ENCODE peak calls at places on chromosomes 7 and 10, in nine cellular contexts. H is cardiac muscle cell, E is mammary epithelial cell, P is aorta, J is osteoblast, Q is lower lobe of right lung, Z is right lobe of liver, G is HepG2, F is HL-60. W is an unnamed sample.

GRCh38 chr10:51397695-51398094 is 301.7 kb downstream of the CSTF2T start:
- DNase-seq in Q (no peak), J (peak), Z (peak), F (no peak), P (peak), G (no peak), H (peak), E (peak), W (no peak)

GRCh38 chr7:40746841-40747556 is 612.2 kb downstream of the SUGCT start:
- DNase-seq in Z (no peak), H (no peak), P (no peak), Q (no peak), J (peak), F (no peak), E (no peak), G (no peak), W (no peak)

GRCh38 chr10:84140036-84140379 is 699 bp downstream of the GHITM start:
- DNase-seq in J (peak), Z (peak), G (peak), F (no peak), E (no peak), Q (no peak), P (no peak), H (peak), W (no peak)

GRCh38 chr10:113753020-113753692 is 1.7 kb downstream of the PLEKHS1 start:
- DNase-seq in F (no peak), Z (no peak), P (no peak), H (no peak), J (no peak), G (no peak), Q (no peak), E (no peak), W (no peak)

GRCh38 chr10:7277874-7278273 is 133.0 kb downstream of the SFMBT2 start:
- DNase-seq in G (no peak), H (no peak), Q (no peak), Z (no peak), F (no peak), J (no peak), P (no peak), E (no peak), W (no peak)

GRCh38 chr10:93821051-93821772 is 63.5 kb downstream of the LGI1 start:
- DNase-seq in P (no peak), J (no peak), Z (no peak), E (peak), Q (no peak), G (peak), F (no peak), H (peak), W (no peak)

GRCh38 chr7:17623546-17624185 is 316.6 kb downstream of the SNX13 start:
- DNase-seq in G (no peak), P (no peak), Q (no peak), F (no peak), J (no peak), Z (no peak), E (no peak), H (peak), W (no peak)

GRCh38 chr7:139588632-139589031 is 65.1 kb downstream of the CLEC2L start:
- DNase-seq in P (no peak), J (no peak), E (peak), H (peak), Z (no peak), F (peak), G (no peak), Q (no peak), W (no peak)

GRCh38 chr10:132514841-132515521 is 22.6 kb upstream of the INPP5A start:
- DNase-seq in G (no peak), Q (no peak), P (no peak), Z (no peak), H (no peak), J (peak), E (no peak), F (no peak), W (no peak)

GRCh38 chr7:152859781-152860191 is 100.2 kb downstream of the ACTR3B start:
- DNase-seq in G (peak), H (no peak), P (no peak), E (no peak), F (no peak), Q (no peak), J (no peak), Z (no peak), W (no peak)

GRCh38 chr10:123561145-123561448 is 105.1 kb upstream of the GPR26 start:
- DNase-seq in Z (no peak), H (no peak), F (no peak), G (no peak), E (no peak), J (no peak), Q (no peak), P (no peak), W (no peak)

GRCh38 chr10:119368991-119369869 is 161.9 kb downstream of the GRK5 start:
- DNase-seq in J (no peak), H (no peak), E (no peak), Z (no peak), P (no peak), Q (no peak), G (no peak), F (no peak), W (peak)

GRCh38 chr7:51732951-51733350 is 416.3 kb upstream of the COBL start:
- DNase-seq in F (no peak), P (no peak), E (no peak), Q (no peak), H (no peak), G (no peak), J (no peak), Z (no peak), W (no peak)

GRCh38 chr7:34298492-34298891 is 359.5 kb upstream of the NPSR1 start:
- DNase-seq in G (no peak), Z (no peak), F (no peak), P (no peak), E (no peak), Q (no peak), J (no peak), H (no peak), W (no peak)

GRCh38 chr7:20316706-20317105 is 14.0 kb upstream of the ITGB8 start:
- DNase-seq in G (no peak), Z (no peak), F (no peak), J (no peak), Q (no peak), P (no peak), H (no peak), E (no peak), W (no peak)

GRCh38 chr10:6583447-6583846 is 3.4 kb upstream of the PRKCQ start:
- DNase-seq in Q (no peak), G (no peak), F (no peak), Z (no peak), P (no peak), J (no peak), E (no peak), H (no peak), W (no peak)

GRCh38 chr7:22351878-22352277 is 5.1 kb downstream of the RAPGEF5 start:
- DNase-seq in H (no peak), Z (no peak), P (no peak), Q (no peak), G (no peak), J (peak), F (no peak), E (peak), W (no peak)

GRCh38 chr10:100811261-100811660 is 65.9 kb downstream of the PAX2 start:
- DNase-seq in G (no peak), F (no peak), E (no peak), Z (no peak), H (no peak), Q (no peak), J (no peak), P (no peak), W (peak)

GRCh38 chr7:44275829-44276570 is 49.4 kb downstream of the CAMK2B start:
- DNase-seq in H (peak), F (no peak), G (no peak), J (peak), P (peak), Q (peak), E (no peak), Z (peak), W (peak)

GRCh38 chr7:51082940-51083533 is 233.6 kb downstream of the COBL start:
- DNase-seq in H (no peak), P (no peak), Q (no peak), G (no peak), J (no peak), Z (no peak), F (no peak), E (no peak), W (no peak)

GRCh38 chr7:145534301-145534700 is 582.3 kb upstream of the CNTNAP2 start:
- DNase-seq in H (no peak), E (no peak), Q (no peak), J (no peak), F (no peak), P (no peak), Z (no peak), G (no peak), W (no peak)

GRCh38 chr7:76234931-76235441 is 33.3 kb downstream of the SRRM3 start:
- DNase-seq in H (peak), P (peak), Z (peak), Q (peak), F (peak), E (peak), J (peak), G (peak), W (peak)

GRCh38 chr7:111829221-111829620 is 266.9 kb upstream of the IMMP2L start:
- DNase-seq in G (no peak), F (no peak), Z (no peak), Q (no peak), P (no peak), J (no peak), E (no peak), H (no peak), W (no peak)

GRCh38 chr10:75283150-75284096 is 47.7 kb upstream of the COMTD1 start:
- DNase-seq in Z (no peak), F (no peak), Q (no peak), G (no peak), E (peak), J (no peak), H (peak), P (no peak), W (no peak)

GRCh38 chr10:114548662-114549061 is 109.4 kb downstream of the ABLIM1 start:
- DNase-seq in J (no peak), Q (no peak), F (no peak), H (peak), E (peak), G (peak), Z (no peak), P (no peak), W (no peak)

GRCh38 chr7:25619963-25620799 is 391.9 kb upstream of the NPVF start:
- DNase-seq in F (peak), H (peak), E (no peak), Z (no peak), J (no peak), Q (no peak), G (no peak), P (no peak), W (no peak)

GRCh38 chr7:150992833-150993302 is 2.1 kb downstream of the NOS3 start:
- DNase-seq in J (peak), Q (no peak), F (no peak), Z (peak), H (peak), E (no peak), G (peak), P (no peak), W (no peak)

GRCh38 chr7:150994141-150994837 is 3.5 kb downstream of the NOS3 start:
- DNase-seq in P (no peak), H (peak), E (no peak), F (peak), J (no peak), G (no peak), Z (peak), Q (no peak), W (no peak)

GRCh38 chr7:150992051-150992640 is 1.3 kb downstream of the NOS3 start:
- DNase-seq in P (no peak), E (no peak), J (no peak), Z (no peak), G (no peak), F (no peak), H (no peak), Q (no peak), W (no peak)

GRCh38 chr7:150994838-150995510 is 4.2 kb downstream of the NOS3 start:
- DNase-seq in P (no peak), H (no peak), F (no peak), J (no peak), G (no peak), Q (no peak), Z (no peak), E (no peak), W (no peak)

GRCh38 chr7:150993511-150993910 is 2.7 kb downstream of the NOS3 start:
- DNase-seq in J (no peak), G (no peak), F (no peak), Q (no peak), P (no peak), E (no peak), H (no peak), Z (peak), W (no peak)
- H3K27ac ChIP-seq in J (no peak), G (no peak), F (no peak), Q (peak), P (no peak), E (no peak), H (peak), Z (no peak), W (peak)

DNA sequence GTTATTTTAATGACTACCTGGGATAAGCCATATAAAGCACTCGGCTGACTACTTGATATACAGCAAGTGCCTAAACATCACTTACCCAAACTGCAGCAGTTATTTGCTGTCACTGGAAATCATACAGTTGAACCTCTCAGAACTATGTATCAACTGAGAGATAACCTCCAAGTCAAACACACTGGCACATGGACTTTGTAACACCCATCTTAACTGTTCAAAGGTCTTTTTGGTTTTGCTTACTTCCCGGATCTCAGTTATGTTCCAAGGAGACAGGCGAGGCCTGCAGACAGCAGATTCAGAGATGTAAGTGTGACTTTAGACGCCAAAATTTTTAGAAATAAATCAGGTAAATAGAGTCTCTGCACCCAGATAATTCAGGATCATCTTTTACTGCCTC is 34.6 kb upstream of the DAGLB start:
- DNase-seq in G (peak), Q (no peak), P (no peak), Z (no peak), J (no peak), F (no peak), H (no peak), E (no peak), W (no peak)
- H3K4me3 ChIP-seq in G (peak), Q (peak), P (peak), Z (peak), J (peak), F (peak), H (peak), E (peak), W (peak)

GRCh38 chr7:29588900-29589696 is 25.5 kb downstream of the PRR15 start:
- DNase-seq in Q (no peak), H (peak), Z (no peak), F (peak), G (peak), E (no peak), J (peak), P (no peak), W (no peak)
- H3K27ac ChIP-seq in Q (no peak), H (no peak), Z (no peak), F (no peak), G (no peak), E (no peak), J (no peak), P (no peak), W (no peak)

GRCh38 chr10:71753960-71754505 is 19.3 kb downstream of the VSIR start:
- DNase-seq in G (no peak), E (no peak), Q (no peak), H (no peak), Z (no peak), P (no peak), F (peak), J (peak), W (peak)

GRCh38 chr10:71751515-71752224 is 21.6 kb downstream of the VSIR start:
- DNase-seq in Z (no peak), E (no peak), G (no peak), P (no peak), F (peak), H (no peak), J (no peak), Q (no peak), W (no peak)

GRCh38 chr10:71750986-71751385 is 22.3 kb downstream of the VSIR start:
- DNase-seq in Q (no peak), Z (no peak), P (no peak), H (no peak), F (no peak), E (no peak), J (no peak), G (no peak), W (no peak)

GRCh38 chr10:71753091-71753959 is 20.0 kb downstream of the VSIR start:
- DNase-seq in E (no peak), J (peak), F (peak), Q (peak), H (no peak), G (peak), Z (no peak), P (peak), W (peak)

GRCh38 chr10:71752391-71753090 is 20.8 kb downstream of the VSIR start:
- DNase-seq in P (no peak), Q (no peak), G (no peak), J (no peak), E (no peak), F (no peak), Z (no peak), H (no peak), W (peak)
- H3K4me3 ChIP-seq in P (no peak), Q (no peak), G (no peak), J (no peak), E (no peak), F (no peak), Z (no peak), H (no peak), W (no peak)

GRCh38 chr7:11699666-11700065 is 132.3 kb downstream of the THSD7A start:
- DNase-seq in H (no peak), E (no peak), Q (no peak), F (no peak), Z (no peak), J (no peak), P (no peak), G (no peak), W (no peak)

GRCh38 chr7:11703829-11704228 is 128.2 kb downstream of the THSD7A start:
- DNase-seq in P (no peak), Z (no peak), E (no peak), H (no peak), J (no peak), Q (no peak), G (no peak), F (no peak), W (no peak)

GRCh38 chr7:11702938-11703337 is 129.1 kb downstream of the THSD7A start:
- DNase-seq in P (no peak), J (no peak), E (no peak), H (no peak), Z (no peak), G (no peak), F (no peak), Q (peak), W (peak)

GRCh38 chr7:11698273-11698930 is 133.6 kb downstream of the THSD7A start:
- DNase-seq in Q (no peak), Z (no peak), E (no peak), J (no peak), G (no peak), H (peak), F (no peak), P (no peak), W (no peak)

DNA sequence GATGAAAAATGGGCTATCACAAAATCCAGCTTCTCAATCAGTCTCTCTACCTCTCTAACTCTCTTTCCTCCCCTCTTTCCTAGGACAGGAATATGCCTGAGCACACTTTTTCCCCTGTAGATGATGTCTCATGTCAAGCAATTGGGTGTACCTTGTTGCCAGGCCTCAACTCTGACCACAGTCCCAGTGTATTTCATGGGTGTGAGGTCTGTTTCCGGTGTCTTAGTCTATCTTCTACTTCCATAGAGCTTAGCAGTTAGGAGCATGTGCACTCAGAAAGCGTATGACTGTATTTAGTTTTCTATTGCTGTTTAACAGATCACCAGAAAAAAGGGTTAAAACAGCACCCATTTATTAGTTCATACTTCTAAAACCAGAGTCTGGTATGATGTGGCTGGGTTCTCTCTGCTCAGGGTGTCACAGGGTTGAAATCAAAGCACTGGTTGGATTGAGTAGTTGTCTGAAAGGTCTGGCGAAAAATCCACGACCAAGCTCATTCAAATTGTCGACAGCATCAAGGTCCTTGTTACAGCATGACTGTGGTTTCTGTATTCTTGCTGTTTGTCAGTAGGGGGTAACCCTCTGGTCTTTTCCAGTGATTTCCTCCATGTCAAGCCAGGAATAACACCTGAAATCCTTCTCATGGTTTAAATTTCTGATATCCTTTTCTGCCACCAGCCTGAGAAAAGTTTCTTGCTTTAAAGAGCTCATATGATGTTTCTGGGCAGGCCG is 130.0 kb downstream of the THSD7A start:
- DNase-seq in P (no peak), Q (no peak), Z (no peak), G (no peak), F (no peak), H (no peak), J (no peak), E (no peak), W (no peak)
- H3K27ac ChIP-seq in P (no peak), Q (no peak), Z (no peak), G (no peak), F (no peak), H (peak), J (no peak), E (no peak), W (no peak)

GRCh38 chr7:47328392-47329319 is 253.3 kb downstream of the TNS3 start:
- DNase-seq in E (no peak), F (no peak), Q (no peak), J (peak), H (no peak), Z (no peak), G (no peak), P (no peak), W (no peak)

GRCh38 chr7:47329320-47329926 is 252.5 kb downstream of the TNS3 start:
- DNase-seq in G (no peak), P (no peak), Q (no peak), Z (peak), J (no peak), H (no peak), F (no peak), E (no peak), W (no peak)

GRCh38 chr7:47326808-47327207 is 255.1 kb downstream of the TNS3 start:
- DNase-seq in G (no peak), J (no peak), P (no peak), F (no peak), H (peak), Z (no peak), E (no peak), Q (no peak), W (no peak)

GRCh38 chr7:47327306-47327697 is 254.6 kb downstream of the TNS3 start:
- DNase-seq in E (no peak), Q (no peak), Z (no peak), F (no peak), G (no peak), J (no peak), P (no peak), H (peak), W (no peak)

DNA sequence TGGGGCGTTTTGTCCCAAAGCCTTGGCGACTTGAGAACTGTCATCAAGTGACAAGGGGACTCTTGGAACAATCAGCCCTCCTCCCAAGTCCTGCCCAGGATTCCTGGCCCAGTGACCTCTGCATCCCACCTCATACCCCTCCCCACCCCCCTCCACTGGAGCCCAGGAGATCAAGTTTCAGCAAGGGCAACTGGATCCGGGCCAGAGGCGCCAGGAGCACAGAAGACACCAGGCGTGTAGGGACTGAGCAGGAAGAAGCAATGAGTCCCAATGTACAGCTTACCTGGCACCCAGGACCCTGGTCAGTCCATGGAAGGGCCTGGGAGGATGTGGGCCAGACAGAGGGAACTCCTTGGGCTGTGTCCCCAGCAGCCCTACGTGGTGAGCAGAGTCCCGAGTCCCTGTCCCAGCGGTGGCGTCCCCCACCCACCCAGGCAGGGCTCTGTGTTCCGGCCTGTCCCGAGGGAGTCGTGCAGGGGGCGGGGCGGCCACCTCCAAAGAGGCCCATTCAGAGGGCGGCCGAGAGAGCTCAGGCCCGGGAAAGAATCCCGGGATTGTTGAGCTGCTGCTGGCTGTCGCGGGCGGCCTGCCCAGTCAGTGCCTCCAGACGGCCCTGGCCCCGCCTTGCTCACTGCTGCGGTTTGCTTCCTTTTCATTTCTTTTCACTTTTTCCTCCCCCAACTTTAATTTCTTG is 254.1 kb downstream of the TNS3 start:
- DNase-seq in H (peak), Q (peak), G (no peak), Z (peak), F (no peak), P (peak), E (peak), J (peak), W (peak)
- H3K4me3 ChIP-seq in H (peak), Q (peak), G (no peak), Z (peak), F (no peak), P (no peak), E (peak), J (peak), W (peak)